ENCODE peak calls at places on chromosome 7, in five cellular contexts. Q, Y, G, X and U are unnamed samples.

GRCh38 chr7:105707967-105708580 is 126.8 kb upstream of the EFCAB10 start:
- DNase-seq in G (no peak), Q (no peak), X (no peak), Y (no peak), U (peak)

GRCh38 chr7:157887400-157887799 is 550.6 kb downstream of the DNAJB6 start:
- DNase-seq in G (no peak), Y (no peak), Q (no peak), X (no peak), U (no peak)

GRCh38 chr7:128039487-128040099 is 8.4 kb upstream of the LRRC4 start:
- DNase-seq in Y (no peak), G (no peak), Q (no peak), X (no peak), U (no peak)

GRCh38 chr7:123154231-123154860 is 45.4 kb downstream of the SLC13A1 start:
- DNase-seq in Q (peak), X (peak), G (peak), Y (peak), U (peak)

GRCh38 chr7:105610165-105610930 is 29.1 kb upstream of the EFCAB10 start:
- DNase-seq in X (no peak), G (no peak), Y (no peak), Q (no peak), U (no peak)

GRCh38 chr7:155961241-155962190 is 149.3 kb upstream of the SHH start:
- DNase-seq in G (peak), Y (no peak), X (no peak), Q (no peak), U (no peak)

GRCh38 chr7:64869121-64869725 is 33.9 kb upstream of the ZNF273 start:
- DNase-seq in Q (no peak), X (no peak), G (no peak), Y (peak), U (no peak)

GRCh38 chr7:92621026-92621540 is 30.9 kb upstream of the FAM133B start:
- DNase-seq in Y (peak), Q (peak), G (peak), X (peak), U (peak)

GRCh38 chr7:151818674-151819519 is 58.0 kb downstream of the PRKAG2 start:
- DNase-seq in G (no peak), Y (no peak), Q (no peak), X (no peak), U (no peak)

GRCh38 chr7:44133295-44133694 is 7.8 kb downstream of the MYL7 start:
- DNase-seq in Y (no peak), Q (no peak), G (no peak), X (no peak), U (no peak)
- H3K27ac ChIP-seq in Y (no peak), Q (no peak), G (no peak), X (no peak), U (no peak)

DNA sequence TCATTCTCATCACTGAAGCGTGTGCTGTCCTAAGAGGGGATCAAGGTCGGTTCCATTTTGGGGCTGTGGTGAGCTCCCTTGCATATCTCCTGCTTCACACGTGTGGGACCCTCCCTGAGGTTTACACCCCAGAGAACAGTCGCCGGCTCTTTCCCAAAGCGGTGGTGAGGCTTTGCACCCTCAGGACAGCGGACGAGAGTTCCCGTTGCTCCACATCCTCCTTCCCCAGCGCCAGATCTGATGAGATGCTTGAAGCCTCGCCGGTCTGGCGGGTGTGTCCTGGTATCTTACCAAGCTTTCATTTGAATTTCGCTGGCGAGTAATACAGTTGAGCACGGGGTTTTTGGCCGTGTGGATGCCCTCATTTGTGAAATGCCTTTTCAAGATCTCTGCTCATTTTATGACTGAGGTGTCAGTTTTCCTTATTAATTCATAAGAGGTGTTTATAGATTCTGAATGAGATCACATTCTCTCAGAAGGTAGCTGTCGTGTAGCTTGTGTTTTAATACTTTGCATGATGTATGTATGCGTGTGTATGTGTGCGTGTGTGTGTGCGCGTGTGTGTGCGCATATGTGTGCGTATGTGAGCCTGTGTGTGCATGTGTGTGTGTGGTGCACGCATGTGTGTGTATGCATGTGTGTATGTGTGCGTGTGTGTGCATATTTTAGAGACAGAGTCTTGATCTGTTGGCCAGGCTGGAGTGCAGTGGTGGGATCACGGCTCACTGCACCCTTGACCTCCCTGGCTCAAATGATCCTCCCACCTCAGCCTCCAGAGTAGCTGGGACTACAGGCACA is 30.7 kb downstream of the ELFN1 start:
- DNase-seq in Q (no peak), X (no peak), Y (peak), G (no peak), U (no peak)
- TF ChIP-seq REST in Q (no peak), X (no peak), Y (no peak), G (no peak), U (no peak)

GRCh38 chr7:66699998-66700397 is 40.5 kb upstream of the RABGEF1 start:
- DNase-seq in Q (no peak), G (no peak), Y (no peak), X (no peak), U (no peak)
- TF ChIP-seq POLR2AphosphoS5 in Q (no peak), G (no peak), Y (no peak), X (no peak), U (no peak)

DNA sequence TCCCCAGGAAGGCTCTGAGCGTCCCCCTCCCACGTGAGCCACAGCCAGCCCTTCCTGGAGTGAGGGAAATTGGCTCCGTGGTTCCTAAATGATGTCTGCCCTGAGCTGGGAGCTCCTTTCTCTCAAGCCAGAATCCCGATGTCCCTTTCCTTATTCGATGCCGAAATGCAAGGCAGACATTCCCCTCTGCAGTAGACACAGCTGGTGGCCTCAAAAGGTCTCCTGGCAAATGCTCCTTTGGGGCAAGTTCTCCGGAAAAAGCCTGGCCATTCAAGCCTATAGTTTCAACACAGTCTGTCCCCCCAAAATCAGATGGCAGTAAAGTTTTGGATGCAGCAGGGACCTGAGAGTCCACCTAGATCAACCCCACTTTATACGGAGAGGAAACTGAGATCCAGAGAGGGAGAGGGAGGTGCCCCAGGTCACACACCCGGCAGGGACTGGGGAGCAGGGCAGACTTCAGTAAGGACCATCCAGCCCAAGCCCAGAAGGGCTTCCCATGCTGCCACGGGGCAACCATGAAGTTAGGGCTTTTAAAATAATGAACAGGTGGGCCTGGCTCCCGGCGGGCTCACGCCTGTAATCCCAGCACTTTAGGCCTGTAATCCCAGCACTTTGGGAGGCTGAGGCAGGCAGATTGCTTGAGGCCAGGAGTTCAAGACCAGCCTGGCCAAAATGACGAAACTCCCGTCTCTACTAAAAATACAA is 98.7 kb downstream of the HIP1 start:
- DNase-seq in Q (no peak), G (no peak), X (no peak), Y (no peak), U (no peak)
- H3K27ac ChIP-seq in Q (no peak), G (peak), X (peak), Y (no peak), U (peak)

GRCh38 chr7:43491123-43491522 is 91.8 kb upstream of the STK17A start:
- DNase-seq in G (no peak), X (no peak), Y (no peak), Q (no peak), U (no peak)

GRCh38 chr7:43490016-43490415 is 92.9 kb upstream of the STK17A start:
- DNase-seq in Q (no peak), X (no peak), G (no peak), Y (no peak), U (no peak)

GRCh38 chr7:43492906-43493305 is 90.0 kb upstream of the STK17A start:
- DNase-seq in Y (no peak), G (no peak), X (no peak), Q (no peak), U (no peak)

GRCh38 chr7:43489257-43489656 is 93.7 kb upstream of the STK17A start:
- DNase-seq in X (no peak), Y (no peak), G (no peak), Q (no peak), U (no peak)

DNA sequence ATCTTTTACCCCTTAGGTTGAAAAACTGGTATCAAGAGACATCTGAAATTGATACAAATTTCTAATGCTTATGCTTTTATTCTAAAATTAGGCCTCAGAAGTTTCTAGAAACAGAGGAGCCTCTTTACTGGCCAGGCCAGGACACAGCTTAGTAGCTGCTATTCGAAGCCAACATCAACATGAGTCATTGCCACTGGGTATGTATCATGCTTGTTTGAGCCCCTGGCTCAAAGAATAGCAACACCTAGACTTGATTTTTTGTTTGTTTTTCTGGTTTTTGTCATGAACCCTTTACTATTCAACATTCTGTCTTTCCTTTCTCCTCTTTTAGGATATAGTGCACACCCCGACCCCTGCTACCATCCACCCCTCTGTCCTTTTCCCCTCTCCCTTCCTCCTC is 90.9 kb upstream of the STK17A start:
- DNase-seq in X (no peak), Q (no peak), Y (no peak), G (no peak), U (no peak)
- TF ChIP-seq REST in X (no peak), Q (no peak), Y (no peak), G (no peak), U (no peak)

GRCh38 chr7:50467817-50468610 is 17.9 kb upstream of the FIGNL1 start:
- DNase-seq in X (peak), Y (peak), G (peak), Q (no peak), U (peak)
- TF ChIP-seq POLR2AphosphoS5 in X (no peak), Y (no peak), G (no peak), Q (no peak), U (no peak)

DNA sequence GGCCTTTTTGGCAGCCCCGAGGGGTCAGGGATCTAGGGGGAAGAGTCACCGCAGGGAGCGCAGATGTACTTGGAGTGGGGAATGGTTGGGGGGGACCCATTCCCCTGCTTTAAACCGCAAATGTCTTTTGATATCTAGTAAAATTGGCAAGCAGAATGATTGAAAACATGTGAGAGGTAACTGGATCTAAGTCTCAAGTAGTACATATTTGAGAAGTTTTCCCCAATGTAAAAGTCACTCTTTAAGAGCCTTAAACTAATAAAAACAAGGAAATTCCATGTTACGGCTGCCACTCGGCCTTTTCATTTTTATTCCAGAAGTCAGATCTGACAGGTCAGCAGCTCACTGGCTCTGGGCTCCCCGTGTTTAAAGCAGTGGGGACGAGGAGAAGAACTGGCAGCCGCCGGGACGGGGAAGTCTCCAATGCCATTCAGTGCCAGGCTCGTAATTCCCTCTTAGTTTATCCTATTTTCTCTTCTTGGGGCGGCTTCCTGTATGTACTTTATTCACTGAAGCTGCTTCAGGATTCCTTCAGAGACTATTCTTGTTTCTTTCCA is 80.7 kb downstream of the CUX1 start:
- DNase-seq in Y (no peak), G (no peak), X (no peak), Q (no peak), U (no peak)
- H3K27ac ChIP-seq in Y (peak), G (no peak), X (no peak), Q (no peak), U (no peak)

DNA sequence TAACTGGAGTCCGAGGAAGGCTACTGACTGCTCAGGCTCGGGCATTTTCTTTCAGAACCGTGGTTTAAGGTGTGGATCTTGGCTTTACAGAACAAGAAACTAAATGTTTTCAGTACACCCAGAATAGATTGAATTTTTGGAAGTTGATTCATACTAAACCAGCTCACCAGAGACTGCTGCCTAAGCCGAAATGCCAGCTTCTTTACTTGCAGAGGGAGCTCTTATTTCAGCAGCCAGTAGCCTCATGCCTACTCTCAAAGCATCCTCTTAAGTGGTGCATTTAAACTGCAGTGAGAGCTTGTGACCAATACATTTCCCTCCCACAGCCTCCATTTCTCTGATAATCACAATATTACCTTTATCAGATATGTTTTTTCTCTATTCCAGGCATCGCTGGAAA is 615.1 kb downstream of the SUGCT start:
- DNase-seq in Y (no peak), G (no peak), X (no peak), Q (no peak), U (no peak)
- TF ChIP-seq REST in Y (no peak), G (no peak), X (no peak), Q (no peak), U (no peak)

GRCh38 chr7:55177589-55178261 is 158.9 kb downstream of the EGFR start:
- DNase-seq in G (no peak), Q (no peak), X (no peak), Y (peak), U (no peak)
- TF ChIP-seq POLR2AphosphoS5 in G (no peak), Q (no peak), X (no peak), Y (no peak), U (no peak)

GRCh38 chr7:575425-576366 is 56.0 kb upstream of the PDGFA start:
- DNase-seq in Q (no peak), Y (no peak), X (no peak), G (no peak), U (no peak)

GRCh38 chr7:572013-572667 is 52.5 kb upstream of the PDGFA start:
- DNase-seq in Y (no peak), Q (no peak), G (no peak), X (no peak), U (no peak)

GRCh38 chr7:572668-573495 is 53.2 kb upstream of the PDGFA start:
- DNase-seq in Y (no peak), Q (no peak), G (no peak), X (no peak), U (no peak)

GRCh38 chr7:574661-575395 is 55.2 kb upstream of the PDGFA start:
- DNase-seq in Y (no peak), Q (no peak), X (no peak), G (no peak), U (no peak)

DNA sequence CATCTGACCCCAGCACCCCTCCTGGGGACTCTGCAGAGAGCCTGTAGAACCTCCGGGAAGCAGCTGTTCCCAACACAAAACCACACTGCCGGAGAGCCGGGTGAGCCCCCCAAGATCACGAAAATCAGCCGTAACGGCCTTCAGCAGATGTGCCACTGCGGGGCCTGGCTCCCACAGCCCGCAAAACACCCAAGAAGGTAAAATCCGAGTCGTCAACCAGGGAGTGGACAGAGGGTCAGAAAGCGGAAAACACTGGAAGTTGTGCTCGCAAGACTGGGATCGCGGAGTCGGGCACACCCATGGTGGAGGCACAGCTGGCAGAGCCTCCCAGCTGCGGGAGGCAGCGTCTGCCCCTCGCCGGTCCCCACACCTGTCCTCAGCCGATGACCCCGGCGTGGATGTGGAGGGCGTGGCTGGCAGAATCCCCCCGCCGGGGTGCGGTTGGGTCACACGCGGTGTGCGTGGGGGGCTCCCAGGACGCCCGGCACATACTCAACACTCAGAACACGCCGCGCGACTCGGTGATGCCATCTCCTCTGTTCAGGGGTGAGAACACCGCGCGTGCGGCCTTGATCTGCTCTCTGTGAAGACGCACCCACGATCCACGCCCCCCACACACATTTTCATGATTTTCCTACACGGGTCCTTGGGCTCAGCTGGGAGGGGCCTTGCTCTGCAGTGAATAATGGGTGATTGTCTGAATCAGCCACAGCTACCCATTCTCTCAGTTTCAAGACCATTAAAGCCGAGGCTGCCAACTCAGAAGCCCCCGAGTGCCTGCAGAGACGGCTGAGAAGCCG is 54.0 kb upstream of the PDGFA start:
- DNase-seq in X (no peak), Y (no peak), Q (no peak), G (no peak), U (no peak)
- H3K27ac ChIP-seq in X (no peak), Y (no peak), Q (no peak), G (no peak), U (no peak)